ENCODE peak calls at places on chromosomes 1 and 21, in four cellular contexts. H, P, T and W are unnamed samples. For H3K9me3, the result is how much of the 10 kb centered on the place peaks cover.

GRCh38 chr1:25623731-25624130 is 7.1 kb downstream of the MAN1C1 start:
- DNase-seq in H (no peak), P (no peak), T (no peak), W (no peak)

GRCh38 chr1:205068001-205068400 is 16.3 kb downstream of the TMEM81 start:
- DNase-seq in H (no peak), P (no peak), T (no peak), W (no peak)

GRCh38 chr1:195188821-195189220 is 1419.4 kb downstream of the KCNT2 start:
- DNase-seq in H (peak), P (no peak), T (peak), W (peak)

GRCh38 chr1:234533975-234534876 is 55.2 kb upstream of the TARBP1 start:
- DNase-seq in H (peak), P (no peak), T (peak), W (peak)

GRCh38 chr1:230812568-230812967 is 55.8 kb downstream of the C1orf198 start:
- DNase-seq in H (no peak), P (no peak), T (no peak), W (no peak)

GRCh38 chr1:34186741-34187494 is 10.2 kb downstream of the C1orf94 start:
- DNase-seq in H (no peak), P (no peak), T (no peak), W (no peak)

GRCh38 chr1:93675931-93676330 is 5.7 kb downstream of the BCAR3 start:
- DNase-seq in H (no peak), P (no peak), T (peak), W (no peak)

GRCh38 chr1:34358636-34359035 is 181.9 kb downstream of the C1orf94 start:
- DNase-seq in H (no peak), P (no peak), T (no peak), W (no peak)

GRCh38 chr1:228073061-228073869 is 9.2 kb upstream of the ARF1 start:
- DNase-seq in H (no peak), P (no peak), T (no peak), W (no peak)

GRCh38 chr1:9841460-9841859 is 17.7 kb upstream of the CLSTN1 start:
- DNase-seq in H (no peak), P (no peak), T (no peak), W (no peak)

GRCh38 chr1:8464377-8464776 is 146.5 kb downstream of the SLC45A1 start:
- DNase-seq in H (no peak), P (no peak), T (no peak), W (no peak)

GRCh38 chr1:24536391-24536840 is 19.5 kb upstream of the NCMAP start:
- DNase-seq in H (peak), P (no peak), T (peak), W (peak)

GRCh38 chr1:58713841-58714240 is 14.0 kb upstream of the MYSM1 start:
- DNase-seq in H (no peak), P (no peak), T (no peak), W (no peak)

GRCh38 chr1:209443975-209444651 is 139.4 kb upstream of the CAMK1G start:
- DNase-seq in H (no peak), P (no peak), T (no peak), W (no peak)

GRCh38 chr1:22880174-22880601 is 92.5 kb downstream of the LACTBL1 start:
- DNase-seq in H (peak), P (no peak), T (peak), W (peak)

GRCh38 chr1:223057569-223058093 is 85.4 kb downstream of the TLR5 start:
- DNase-seq in H (no peak), P (no peak), T (no peak), W (no peak)

GRCh38 chr1:40161888-40162397 is 756 bp downstream of the RLF start:
- DNase-seq in H (peak), P (no peak), T (no peak), W (no peak)

GRCh38 chr1:21696931-21697330 is 27.8 kb upstream of the RAP1GAP start:
- DNase-seq in H (peak), P (no peak), T (peak), W (peak)

GRCh38 chr21:26449161-26449560 is 123.9 kb downstream of the CYYR1 start:
- DNase-seq in H (peak), P (no peak), T (peak), W (peak)

GRCh38 chr1:155912056-155912536 is 947 bp upstream of the RIT1 start:
- DNase-seq in H (no peak), P (no peak), T (no peak), W (no peak)

GRCh38 chr1:167819849-167820683 is 93.9 kb downstream of the ADCY10 start:
- DNase-seq in H (peak), P (peak), T (peak), W (peak)

GRCh38 chr1:232389744-232390143 is 240.2 kb downstream of the SIPA1L2 start:
- DNase-seq in H (no peak), P (no peak), T (no peak), W (no peak)

GRCh38 chr21:42513151-42513984 is at the start of gene SLC37A1:
- DNase-seq in H (no peak), P (peak), T (no peak), W (no peak)

GRCh38 chr1:54051936-54052469 is 1.0 kb downstream of the TMEM59 start:
- DNase-seq in H (no peak), P (no peak), T (no peak), W (peak)

GRCh38 chr1:169466259-169467230 is 19.2 kb downstream of the SLC19A2 start:
- DNase-seq in H (peak), P (no peak), T (peak), W (peak)

GRCh38 chr1:46804027-46804889 is 5.4 kb downstream of the CYP4B1 start:
- DNase-seq in H (no peak), P (no peak), T (no peak), W (no peak)

GRCh38 chr1:64470670-64471217 is 815 bp downstream of the CACHD1 start:
- DNase-seq in H (no peak), P (peak), T (peak), W (no peak)

GRCh38 chr1:174572771-174573170 is 125.0 kb downstream of the GPR52 start:
- DNase-seq in H (no peak), P (no peak), T (no peak), W (peak)

GRCh38 chr1:185821612-185822385 is 87.6 kb downstream of the HMCN1 start:
- DNase-seq in H (no peak), P (no peak), T (no peak), W (no peak)

GRCh38 chr1:226661965-226662364 is 77.1 kb downstream of the ITPKB start:
- DNase-seq in H (peak), P (no peak), T (peak), W (no peak)

GRCh38 chr1:169601096-169601881 is 15.0 kb upstream of the F5 start:
- DNase-seq in H (peak), P (peak), T (peak), W (peak)

GRCh38 chr1:235079443-235079967 is 49.1 kb downstream of the TOMM20 start:
- DNase-seq in H (peak), P (no peak), T (peak), W (peak)

GRCh38 chr1:193558491-193559028 is 372.1 kb upstream of the B3GALT2 start:
- DNase-seq in H (peak), P (no peak), T (peak), W (peak)

GRCh38 chr1:60388092-60388987 is 314.8 kb upstream of the C1orf87 start:
- DNase-seq in H (no peak), P (no peak), T (no peak), W (peak)

GRCh38 chr1:20252587-20252986 is 38.1 kb upstream of the VWA5B1 start:
- DNase-seq in H (no peak), P (no peak), T (no peak), W (no peak)

GRCh38 chr1:73803380-73803779 is 394.6 kb downstream of the LRRIQ3 start:
- DNase-seq in H (no peak), P (no peak), T (no peak), W (no peak)

GRCh38 chr1:46399307-46399706 is 5.2 kb downstream of the FAAH start:
- DNase-seq in H (no peak), P (no peak), T (no peak), W (no peak)

GRCh38 chr1:221840511-221841243 is 98.8 kb upstream of the DUSP10 start:
- DNase-seq in H (no peak), P (no peak), T (peak), W (no peak)

GRCh38 chr1:37478451-37478871 is 4.1 kb downstream of the ZC3H12A start:
- DNase-seq in H (peak), P (no peak), T (peak), W (peak)

GRCh38 chr1:198168180-198168579 is 11.4 kb downstream of the NEK7 start:
- DNase-seq in H (peak), P (no peak), T (peak), W (peak)
- H3K4me2 ChIP-seq in H (peak), P (no peak), T (no peak), W (peak)

GRCh38 chr1:5980314-5981008 is 11.8 kb downstream of the NPHP4 start:
- DNase-seq in H (peak), P (peak), T (peak), W (no peak)
- H3K9ac ChIP-seq in H (no peak), P (no peak), T (peak), W (no peak)

GRCh38 chr1:248373761-248374160 is 1.8 kb upstream of the OR2T6 start:
- DNase-seq in H (no peak), P (no peak), T (no peak), W (no peak)

GRCh38 chr1:248372394-248372793 is 3.2 kb upstream of the OR2T6 start:
- DNase-seq in H (no peak), P (no peak), T (no peak), W (no peak)

GRCh38 chr1:248380854-248381253 is 5.3 kb downstream of the OR2T6 start:
- DNase-seq in H (no peak), P (no peak), T (no peak), W (no peak)

DNA sequence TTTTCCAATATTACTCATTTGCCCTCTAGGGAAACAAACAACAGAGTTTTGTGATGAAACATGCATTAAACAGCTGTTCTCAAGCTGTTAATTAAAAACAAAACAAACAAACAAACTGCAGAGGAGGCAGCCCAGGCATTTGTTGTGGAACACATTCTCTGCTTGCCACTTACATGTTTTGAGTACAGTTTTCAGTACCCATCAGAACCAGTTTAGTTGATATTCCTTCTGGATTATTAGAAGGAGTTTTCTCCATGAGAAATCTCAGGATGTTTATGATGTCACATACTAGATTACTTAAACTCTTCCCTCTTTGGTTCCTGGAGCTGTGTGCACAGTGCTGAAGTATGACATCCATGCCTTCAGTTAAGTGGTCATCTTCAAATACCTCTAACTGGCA is at the start of gene OR2T6:
- DNase-seq in H (no peak), P (no peak), T (no peak), W (no peak)
- H3K9me3 ChIP-seq in H (under half), P (under half), T (under half), W (under half)

DNA sequence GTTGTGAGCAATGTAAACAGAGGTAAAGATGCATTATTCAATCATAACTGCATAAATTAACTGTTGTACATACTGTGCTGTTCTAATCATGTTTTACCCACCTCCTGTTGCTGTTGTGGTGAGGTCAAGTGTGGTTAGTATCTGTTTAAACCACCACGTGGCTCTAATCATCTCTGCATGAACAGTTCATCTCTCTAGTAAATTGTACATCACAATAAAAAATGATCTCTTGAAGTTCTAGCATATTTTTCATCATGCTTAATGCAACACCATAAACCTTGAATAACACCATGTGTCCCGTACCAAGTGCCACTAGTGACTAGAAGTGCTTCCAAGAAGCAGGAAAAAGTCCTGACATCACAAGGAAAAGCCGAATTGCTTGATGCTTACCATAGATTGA is 51.6 kb downstream of the SNRPE start:
- DNase-seq in H (no peak), P (no peak), T (no peak), W (peak)
- H3K4me2 ChIP-seq in H (no peak), P (no peak), T (no peak), W (no peak)